ENCODE peak calls at places on chromosome 3, in eight cellular contexts. K is mesendoderm, R is fibroblast of pulmonary artery, F is GM23338, Y is foreskin fibroblast, A is RWPE1, D is anterior cingulate cortex, X is stromal cell of bone marrow. E is an unnamed sample.

GRCh38 chr3:158260392-158260791 is 150.5 kb downstream of the RSRC1 start:
- DNase-seq in K (no peak), R (no peak), F (no peak), Y (no peak), A (no peak), D (no peak), X (no peak), E (no peak)

GRCh38 chr3:55668359-55668758 is 181.3 kb upstream of the WNT5A start:
- DNase-seq in K (peak; percentile 92), R (no peak), F (no peak), Y (no peak), A (no peak), D (no peak), X (no peak), E (no peak)

GRCh38 chr3:46865546-46865945 is 2.3 kb upstream of the MYL3 start:
- DNase-seq in K (no peak), R (no peak), F (no peak), Y (no peak), A (no peak), D (no peak), X (no peak), E (no peak)

GRCh38 chr3:121995190-121996137 is 26.6 kb downstream of the ILDR1 start:
- DNase-seq in K (peak; percentile 90), R (peak; percentile 55), F (peak; percentile 90), Y (peak; percentile 81), A (peak; percentile 75), D (no peak), X (peak; percentile 56), E (peak; percentile 63)

GRCh38 chr3:143218176-143218575 is 98.6 kb downstream of the CHST2 start:
- DNase-seq in K (no peak), R (no peak), F (no peak), Y (no peak), A (no peak), D (no peak), X (no peak), E (no peak)

GRCh38 chr3:158159714-158160113 is 49.8 kb downstream of the RSRC1 start:
- DNase-seq in K (no peak), R (no peak), F (no peak), Y (peak; percentile 35), A (no peak), D (no peak), X (no peak), E (no peak)

GRCh38 chr3:170717410-170718402 is 131.8 kb upstream of the SLC7A14 start:
- DNase-seq in K (no peak), R (peak; percentile 83), F (no peak), Y (peak; percentile 86), A (no peak), D (no peak), X (no peak), E (no peak)

GRCh38 chr3:73094951-73095350 is 33.5 kb downstream of the EBLN2 start:
- DNase-seq in K (peak; percentile 69), R (no peak), F (peak; percentile 59), Y (no peak), A (no peak), D (no peak), X (no peak), E (no peak)

GRCh38 chr3:11582123-11582968 is 61.4 kb downstream of the VGLL4 start:
- DNase-seq in K (peak; percentile 79), R (peak; percentile 92), F (peak; percentile 82), Y (peak; percentile 92), A (peak; percentile 42), D (peak; percentile 69), X (peak; percentile 73), E (peak; percentile 78)

GRCh38 chr3:192727032-192727847 is at the start of gene FGF12:
- DNase-seq in K (peak; percentile 96), R (peak; percentile 18), F (peak; percentile 96), Y (no peak), A (peak; percentile 79), D (peak; percentile 71), X (peak; percentile 2), E (no peak)

GRCh38 chr3:126023390-126023789 is 54.4 kb downstream of the ROPN1B start:
- DNase-seq in K (peak; percentile 7), R (no peak), F (peak; percentile 33), Y (no peak), A (no peak), D (no peak), X (no peak), E (no peak)

GRCh38 chr3:95338446-95338845 is 1275.6 kb downstream of the NSUN3 start:
- DNase-seq in K (no peak), R (no peak), F (no peak), Y (no peak), A (no peak), D (no peak), X (no peak), E (no peak)

GRCh38 chr3:14788644-14789043 is 30.1 kb upstream of the FGD5 start:
- DNase-seq in K (no peak), R (no peak), F (no peak), Y (no peak), A (no peak), D (no peak), X (no peak), E (no peak)

GRCh38 chr3:52218026-52218425 is 7.4 kb downstream of the TLR9 start:
- DNase-seq in K (no peak), R (no peak), F (no peak), Y (no peak), A (no peak), D (no peak), X (no peak), E (no peak)

GRCh38 chr3:124174463-124174862 is 182.5 kb upstream of the ROPN1 start:
- DNase-seq in K (no peak), R (no peak), F (no peak), Y (no peak), A (no peak), D (no peak), X (no peak), E (no peak)

GRCh38 chr3:176861137-176861536 is 336.1 kb downstream of the TBL1XR1 start:
- DNase-seq in K (no peak), R (no peak), F (no peak), Y (no peak), A (no peak), D (no peak), X (no peak), E (no peak)

GRCh38 chr3:66489577-66489976 is 11.2 kb downstream of the LRIG1 start:
- DNase-seq in K (no peak), R (no peak), F (no peak), Y (no peak), A (no peak), D (no peak), X (no peak), E (no peak)

GRCh38 chr3:193407688-193408087 is 29.1 kb upstream of the ATP13A5 start:
- DNase-seq in K (no peak), R (no peak), F (no peak), Y (no peak), A (no peak), D (no peak), X (no peak), E (no peak)

GRCh38 chr3:130414457-130414856 is 69.0 kb downstream of the COL6A5 start:
- DNase-seq in K (no peak), R (no peak), F (no peak), Y (no peak), A (no peak), D (no peak), X (no peak), E (peak; percentile 47)

GRCh38 chr3:56839784-56840724 is 38.3 kb upstream of the ARHGEF3 start:
- DNase-seq in K (peak; percentile 56), R (peak; percentile 63), F (no peak), Y (peak; percentile 48), A (peak; percentile 49), D (no peak), X (no peak), E (no peak)

GRCh38 chr3:19644405-19644804 is 289.6 kb downstream of the EFHB start:
- DNase-seq in K (no peak), R (no peak), F (no peak), Y (no peak), A (no peak), D (no peak), X (no peak), E (peak; percentile 6)

GRCh38 chr3:138263104-138263503 is 66.5 kb downstream of the NME9 start:
- DNase-seq in K (peak; percentile 2), R (peak; percentile 6), F (peak; percentile 16), Y (no peak), A (no peak), D (no peak), X (no peak), E (no peak)

GRCh38 chr3:170477395-170477794 is 58.7 kb downstream of the CLDN11 start:
- DNase-seq in K (no peak), R (no peak), F (no peak), Y (peak; percentile 23), A (no peak), D (no peak), X (no peak), E (no peak)

GRCh38 chr3:132267594-132267993 is 49.6 kb upstream of the ACP3 start:
- DNase-seq in K (no peak), R (no peak), F (no peak), Y (no peak), A (no peak), D (no peak), X (no peak), E (no peak)

GRCh38 chr3:198080521-198081384 is 120.7 kb downstream of the LMLN start:
- DNase-seq in K (peak; percentile 94), R (peak; percentile 68), F (peak; percentile 89), Y (peak; percentile 90), A (peak; percentile 43), D (peak; percentile 35), X (peak; percentile 37), E (peak; percentile 34)

GRCh38 chr3:39870706-39871105 is 61.3 kb downstream of the MYRIP start:
- DNase-seq in K (peak; percentile 3), R (peak; percentile 12), F (no peak), Y (peak; percentile 3), A (no peak), D (no peak), X (no peak), E (no peak)

GRCh38 chr3:194485876-194486539 is 794 bp downstream of the ATP13A3 start:
- DNase-seq in K (no peak), R (peak; percentile 58), F (peak; percentile 34), Y (peak; percentile 65), A (peak; percentile 21), D (no peak), X (no peak), E (no peak)

GRCh38 chr3:31936661-31937060 is 44.4 kb downstream of the OSBPL10 start:
- DNase-seq in K (peak; percentile 88), R (peak; percentile 70), F (no peak), Y (no peak), A (no peak), D (no peak), X (peak; percentile 36), E (no peak)

GRCh38 chr3:140358696-140359095 is 319.2 kb upstream of the TRIM42 start:
- DNase-seq in K (no peak), R (no peak), F (no peak), Y (no peak), A (no peak), D (no peak), X (no peak), E (no peak)

GRCh38 chr3:43405888-43406636 is 119.7 kb downstream of the SNRK start:
- DNase-seq in K (no peak), R (peak; percentile 95), F (no peak), Y (peak; percentile 8), A (no peak), D (peak; percentile 17), X (no peak), E (no peak)

GRCh38 chr3:181623924-181624694 is 87.6 kb upstream of the SOX2 start:
- DNase-seq in K (no peak), R (peak; percentile 46), F (no peak), Y (no peak), A (peak; percentile 73), D (no peak), X (no peak), E (peak; percentile 53)

GRCh38 chr3:10883478-10884234 is 67.6 kb downstream of the SLC6A11 start:
- DNase-seq in K (peak; percentile 41), R (peak; percentile 8), F (peak; percentile 61), Y (no peak), A (no peak), D (no peak), X (no peak), E (peak; percentile 28)

GRCh38 chr3:196965112-196965803 is 3.4 kb downstream of the PIGZ start:
- DNase-seq in K (no peak), R (no peak), F (no peak), Y (no peak), A (no peak), D (no peak), X (no peak), E (no peak)

GRCh38 chr3:146975476-146975875 is 370.3 kb upstream of the PLSCR5 start:
- DNase-seq in K (no peak), R (no peak), F (no peak), Y (no peak), A (no peak), D (no peak), X (no peak), E (no peak)